ENCODE peak calls at places on chromosomes 6 and 20, in nine cellular contexts. O is GM10248, F is mammary epithelial cell, U is AG04449, A is HFFc6, Y is heart left ventricle, I is brain microvascular endothelial cell, S is neural crest cell, T is SK-N-SH. B is an unnamed sample.
A peak's percentile ranks its signal among the peaks of the same experiment; 100 is the strongest.

GRCh38 chr6:1970151-1970561 is 275.2 kb downstream of the GMDS start:
- DNase-seq in O (no peak), S (no peak), Y (no peak), I (no peak), U (no peak), F (no peak), T (no peak), A (no peak), B (peak; percentile 18)

GRCh38 chr6:106520711-106521367 is 108.5 kb downstream of the RTN4IP1 start:
- DNase-seq in S (no peak), I (no peak), F (no peak), O (peak; percentile 71), U (no peak), Y (no peak), A (no peak), T (no peak), B (no peak)

GRCh38 chr20:54219751-54220426 is 12.0 kb downstream of the PFDN4 start:
- DNase-seq in A (peak; percentile 32), Y (no peak), O (no peak), F (peak; percentile 28), T (peak; percentile 53), S (no peak), U (no peak), I (no peak), B (no peak)

GRCh38 chr20:48295445-48295903 is 510.2 kb upstream of the SULF2 start:
- DNase-seq in A (peak; percentile 89), I (peak; percentile 88), O (no peak), Y (no peak), T (no peak), U (peak; percentile 81), S (no peak), F (peak; percentile 88), B (peak; percentile 32)

GRCh38 chr6:20033697-20034407 is 178.4 kb downstream of the MBOAT1 start:
- DNase-seq in U (no peak), T (no peak), O (no peak), Y (no peak), F (no peak), I (no peak), S (no peak), A (no peak), B (no peak)

GRCh38 chr6:159853735-159854134 is 37.1 kb upstream of the MAS1 start:
- DNase-seq in T (no peak), O (no peak), A (no peak), I (no peak), S (no peak), F (no peak), Y (no peak), U (no peak), B (no peak)

GRCh38 chr20:20946122-20946759 is 159.9 kb downstream of the LINC00237 start:
- DNase-seq in Y (no peak), A (no peak), U (no peak), S (no peak), I (no peak), T (no peak), O (no peak), F (peak; percentile 14), B (no peak)

GRCh38 chr6:130140084-130140483 is 82.7 kb downstream of the SAMD3 start:
- DNase-seq in U (no peak), S (no peak), T (no peak), O (no peak), Y (no peak), A (no peak), I (no peak), F (no peak), B (no peak)

GRCh38 chr20:5189917-5190316 is 63.1 kb downstream of the CDS2 start:
- DNase-seq in Y (no peak), S (no peak), O (no peak), F (no peak), T (no peak), U (no peak), I (no peak), A (no peak), B (no peak)
- TF ChIP-seq CTCF in Y (no peak), S (no peak), O (no peak), F (no peak), T (no peak), U (no peak), I (no peak), A (no peak), B (no peak)

DNA sequence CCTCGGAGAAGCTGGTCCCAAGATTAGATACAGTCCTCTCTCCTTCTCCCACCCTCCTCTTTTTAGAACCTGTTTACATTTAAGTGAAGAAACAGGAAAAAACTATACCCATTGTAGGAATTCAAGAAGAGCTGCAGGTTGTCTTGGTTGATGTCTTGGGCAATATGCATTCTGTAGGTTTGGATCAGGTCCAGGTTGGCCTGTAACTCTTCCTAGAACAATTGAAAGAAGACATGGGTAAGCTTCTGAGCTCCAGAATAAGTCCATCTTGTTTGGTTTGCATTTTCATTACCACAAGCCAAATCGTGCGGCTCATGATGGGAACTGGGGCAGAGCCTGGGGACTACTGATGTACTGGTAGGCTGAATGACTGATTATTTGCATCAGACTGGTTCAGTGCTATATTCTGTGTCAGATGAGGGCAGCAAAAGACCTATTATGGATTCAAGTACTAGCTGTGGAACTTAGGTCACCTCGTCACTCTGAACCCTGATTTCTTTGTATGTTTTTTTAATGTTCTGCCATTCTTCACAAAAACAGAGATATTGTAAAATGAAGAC is 20.3 kb upstream of the SLA2 start:
- DNase-seq in Y (no peak), I (peak; percentile 1), T (no peak), A (peak; percentile 11), F (no peak), O (no peak), U (peak; percentile 16), S (no peak), B (no peak)
- TF ChIP-seq CTCF in Y (no peak), I (peak; percentile 19), T (peak; percentile 17), A (peak; percentile 25), F (no peak), O (peak; percentile 29), U (no peak), S (peak; percentile 40), B (no peak)

DNA sequence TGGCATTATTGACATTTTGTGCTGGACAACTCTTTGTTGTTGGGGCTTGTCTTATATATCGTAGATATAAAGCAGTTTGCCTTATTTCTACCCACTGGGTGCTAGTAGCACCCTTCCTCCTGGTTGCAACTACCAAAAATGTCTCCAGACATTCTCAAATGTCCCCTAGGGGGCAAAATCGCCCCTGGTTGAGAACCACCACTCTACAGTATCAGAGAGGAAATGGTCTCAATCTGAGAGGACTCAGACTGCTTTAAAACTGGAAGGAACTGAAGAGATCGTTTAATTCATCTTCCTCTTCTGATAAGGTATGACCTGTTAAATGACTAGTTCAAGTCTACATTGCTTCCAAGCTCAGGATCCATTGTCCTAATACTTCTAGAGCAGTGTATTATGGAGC is 14.9 kb downstream of the SH3BGRL2 start:
- DNase-seq in Y (no peak), F (no peak), S (no peak), O (no peak), U (no peak), A (no peak), T (no peak), I (no peak), B (no peak)
- TF ChIP-seq CTCF in Y (no peak), F (no peak), S (peak; percentile 34), O (no peak), U (no peak), A (no peak), T (no peak), I (peak; percentile 25), B (no peak)

DNA sequence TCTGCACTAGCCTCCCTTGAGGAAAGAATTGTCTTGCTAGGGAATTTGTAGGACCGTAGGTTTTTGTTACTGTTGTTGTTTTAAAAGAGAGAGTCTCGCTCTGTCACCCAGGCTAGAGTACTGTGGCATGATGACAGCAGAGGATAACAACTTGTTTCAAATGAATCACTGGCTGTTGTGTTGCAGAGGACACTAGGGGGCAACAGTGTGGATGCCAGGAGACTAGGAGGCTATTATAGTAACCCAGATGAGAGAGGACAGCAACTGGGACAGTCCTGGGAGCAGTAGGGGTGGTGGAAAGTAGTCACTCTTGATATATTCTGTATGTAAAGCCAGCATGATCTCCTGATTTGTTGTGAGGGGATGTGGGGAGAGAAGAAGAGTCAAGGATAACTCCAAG is 41.8 kb upstream of the LAMA4 start:
- DNase-seq in I (peak; percentile 84), U (no peak), O (no peak), Y (no peak), F (peak; percentile 30), A (peak; percentile 85), T (no peak), S (peak; percentile 8), B (peak; percentile 6)
- TF ChIP-seq CTCF in I (peak; percentile 85), U (peak; percentile 65), O (peak; percentile 28), Y (peak; percentile 9), F (peak; percentile 50), A (peak; percentile 79), T (peak; percentile 67), S (peak; percentile 46), B (peak; percentile 39)